ENCODE peak calls at places on chromosomes 7 and 10, in ten cellular contexts. M is NCI-H69; R is thoracic aorta; B is progenitor cell of endocrine pancreas; A is KBM-7; K is adipocyte; X is activated gamma-delta T cell treated with Interleukin-2 at 50 U/mL for 16 hours; U is activated naive CD4-positive, alpha-beta T cell; Q is stimulated activated naive CD4-positive, alpha-beta T cell; E is RPMI8226. Z is an unnamed sample.

GRCh38 chr10:128526793-128527375 is 400.7 kb upstream of the MKI67 start:
- DNase-seq in X (no peak), Q (no peak), A (no peak), B (no peak), M (peak; percentile 10), R (no peak), U (no peak), K (no peak), E (peak; percentile 16), Z (peak; percentile 13)

GRCh38 chr7:151454932-151455530 is 15.1 kb upstream of the CRYGN start:
- DNase-seq in M (no peak), A (no peak), R (no peak), X (no peak), K (no peak), Q (no peak), U (no peak), E (no peak), B (no peak), Z (no peak)

GRCh38 chr10:89228136-89228535 is 21.0 kb upstream of the CH25H start:
- DNase-seq in E (no peak), U (no peak), K (no peak), X (no peak), Q (no peak), A (no peak), M (no peak), R (no peak), B (no peak), Z (no peak)

GRCh38 chr10:60957667-60958221 is 13.8 kb upstream of the RHOBTB1 start:
- DNase-seq in M (no peak), R (no peak), A (no peak), Q (no peak), U (no peak), E (no peak), B (no peak), X (no peak), K (no peak), Z (no peak)

GRCh38 chr7:70570029-70570428 is 561.9 kb upstream of the GALNT17 start:
- DNase-seq in B (no peak), K (no peak), A (no peak), E (no peak), U (no peak), R (no peak), Q (no peak), M (peak; percentile 75), X (no peak), Z (no peak)

GRCh38 chr10:122042836-122043235 is 53.9 kb downstream of the TACC2 start:
- DNase-seq in U (no peak), Q (no peak), A (no peak), R (no peak), X (no peak), B (no peak), M (no peak), E (no peak), K (no peak), Z (no peak)

GRCh38 chr7:130886438-130887135 is 152.6 kb upstream of the KLF14 start:
- DNase-seq in E (no peak), A (no peak), U (no peak), X (no peak), Q (no peak), R (no peak), B (no peak), M (no peak), K (peak; percentile 72), Z (no peak)

GRCh38 chr10:16904619-16905018 is 87.4 kb upstream of the RSU1 start:
- DNase-seq in Q (no peak), X (no peak), B (no peak), A (peak; percentile 94), U (no peak), R (no peak), K (peak; percentile 33), M (no peak), E (no peak), Z (peak; percentile 75)

GRCh38 chr7:93178213-93178612 is 30.0 kb upstream of the SAMD9L start:
- DNase-seq in E (no peak), Q (no peak), U (no peak), X (no peak), A (peak; percentile 15), R (no peak), K (peak; percentile 46), M (peak; percentile 79), B (no peak), Z (no peak)

GRCh38 chr7:137948845-137949330 is 53.0 kb downstream of the CREB3L2 start:
- DNase-seq in M (no peak), E (no peak), Q (no peak), U (no peak), X (no peak), K (no peak), A (no peak), R (no peak), B (no peak), Z (no peak)

Z was measured in HT1080.